ENCODE peak calls at places on chromosomes 13 and 19, in seven cellular contexts. K is HepG2; L is posterior cingulate gyrus; P is immature natural killer cell; A is stimulated activated CD8-positive, alpha-beta memory T cell treated with anti-CD3 and anti-CD28 coated beads, Interleukin-4, amount 100 ng/mL, for 4 hours; H is stimulated activated CD4-positive, alpha-beta T cell treated with anti-CD3 and anti-CD28 coated beads, Interleukin-12 subunit alpha, Interleukin-12 subunit beta, amount 100 ng/mL, for 24 hours; B is anterior cingulate cortex. V is an unnamed sample.

GRCh38 chr19:42121666-42122069 is 10.6 kb downstream of the POU2F2 start:
- DNase-seq in K (no peak), L (peak; percentile 30), P (peak; percentile 32), A (peak; percentile 67), H (peak; percentile 70), B (no peak), V (peak; percentile 85)

GRCh38 chr13:23578411-23579071 is 8.3 kb downstream of the TNFRSF19 start:
- DNase-seq in K (peak; percentile 63), L (peak; percentile 48), P (no peak), A (peak; percentile 18), H (peak; percentile 39), B (no peak), V (peak; percentile 41)

GRCh38 chr13:59706101-59706976 is 457.4 kb downstream of the DIAPH3 start:
- DNase-seq in K (no peak), L (no peak), P (no peak), A (no peak), H (no peak), B (no peak), V (no peak)

GRCh38 chr13:110641055-110642015 is 26.0 kb downstream of the NAXD start:
- DNase-seq in K (no peak), L (no peak), P (no peak), A (no peak), H (no peak), B (no peak), V (no peak)

GRCh38 chr13:30720470-30720869 is 14.9 kb upstream of the ALOX5AP start:
- DNase-seq in K (no peak), L (no peak), P (peak; percentile 32), A (no peak), H (no peak), B (no peak), V (no peak)

GRCh38 chr19:46381346-46381745 is 32.0 kb downstream of the CCDC8 start:
- DNase-seq in K (no peak), L (no peak), P (no peak), A (no peak), H (no peak), B (no peak), V (no peak)

GRCh38 chr19:6113616-6114188 is 3.4 kb upstream of the RFX2 start:
- DNase-seq in K (no peak), L (no peak), P (no peak), A (no peak), H (no peak), B (no peak), V (no peak)

GRCh38 chr13:94968040-94968756 is 255.9 kb upstream of the SOX21 start:
- DNase-seq in K (no peak), L (peak; percentile 55), P (no peak), A (no peak), H (no peak), B (no peak), V (no peak)

GRCh38 chr13:114081761-114082681 is 50.4 kb downstream of the RASA3 start:
- DNase-seq in K (no peak), L (no peak), P (no peak), A (no peak), H (no peak), B (no peak), V (no peak)

GRCh38 chr19:11949201-11949600 is 15.6 kb upstream of the ZNF763 start:
- DNase-seq in K (no peak), L (no peak), P (no peak), A (no peak), H (no peak), B (no peak), V (no peak)

GRCh38 chr13:97439196-97439595 is 5.2 kb downstream of the RAP2A start:
- DNase-seq in K (no peak), L (no peak), P (no peak), A (no peak), H (no peak), B (no peak), V (no peak)

GRCh38 chr13:45055198-45055901 is 65.0 kb upstream of the GTF2F2 start:
- DNase-seq in K (no peak), L (peak; percentile 42), P (no peak), A (peak; percentile 7), H (peak; percentile 39), B (no peak), V (no peak)

GRCh38 chr13:113941571-113942191 is 32.2 kb downstream of the C13orf46 start:
- DNase-seq in K (no peak), L (no peak), P (no peak), A (no peak), H (no peak), B (no peak), V (no peak)

GRCh38 chr13:103941506-103942148 is 875.4 kb upstream of the SLC10A2 start:
- DNase-seq in K (no peak), L (no peak), P (no peak), A (no peak), H (no peak), B (no peak), V (no peak)

GRCh38 chr19:38666662-38667448 is 19.4 kb downstream of the ACTN4 start:
- DNase-seq in K (no peak), L (no peak), P (peak; percentile 67), A (no peak), H (no peak), B (no peak), V (no peak)

GRCh38 chr13:63190219-63190618 is 1774.6 kb upstream of the PCDH20 start:
- DNase-seq in K (no peak), L (no peak), P (no peak), A (no peak), H (no peak), B (no peak), V (no peak)

GRCh38 chr13:95677564-95678386 is 836 bp downstream of the DNAJC3 start:
- DNase-seq in K (no peak), L (peak; percentile 19), P (no peak), A (no peak), H (no peak), B (no peak), V (no peak)

GRCh38 chr13:34128661-34129060 is 310.7 kb downstream of the RFC3 start:
- DNase-seq in K (no peak), L (no peak), P (no peak), A (no peak), H (no peak), B (no peak), V (no peak)

GRCh38 chr13:109764045-109764444 is 22.3 kb downstream of the IRS2 start:
- DNase-seq in K (no peak), L (no peak), P (no peak), A (no peak), H (no peak), B (no peak), V (no peak)

GRCh38 chr19:5403968-5404640 is 51.1 kb upstream of the ZNRF4 start:
- DNase-seq in K (peak; percentile 63), L (peak; percentile 29), P (peak; percentile 26), A (peak; percentile 16), H (peak; percentile 25), B (no peak), V (peak; percentile 13)

GRCh38 chr19:43501661-43502418 is 2.7 kb downstream of the PHLDB3 start:
- DNase-seq in K (no peak), L (no peak), P (no peak), A (no peak), H (no peak), B (no peak), V (no peak)